ENCODE peak calls at places on chromosomes 6 and 20, in eight cellular contexts. W is WERI-Rb-1, D is Calu3, V is astrocyte of the spinal cord, H is body of pancreas, I is GM23338, X is adrenal gland, L is RWPE1. N is an unnamed sample.

GRCh38 chr6:52514514-52514913 is 62.3 kb downstream of the TRAM2 start:
- DNase-seq in I (no peak), H (no peak), V (peak), W (peak), X (no peak), D (peak), L (peak), N (no peak)

GRCh38 chr6:43939281-43940070 is 169.5 kb downstream of the VEGFA start:
- DNase-seq in D (no peak), X (no peak), V (no peak), W (peak), H (no peak), I (no peak), L (no peak), N (peak)

GRCh38 chr6:293185-294174 is 1.2 kb downstream of the DUSP22 start:
- DNase-seq in X (no peak), W (no peak), L (peak), D (no peak), I (peak), V (peak), H (peak), N (no peak)

GRCh38 chr6:71197770-71198169 is 90.8 kb upstream of the OGFRL1 start:
- DNase-seq in W (no peak), H (no peak), X (no peak), L (no peak), D (no peak), I (no peak), V (peak), N (no peak)

GRCh38 chr6:68615965-68616364 is 19.1 kb upstream of the ADGRB3 start:
- DNase-seq in V (no peak), L (no peak), I (no peak), W (no peak), H (no peak), X (no peak), D (no peak), N (no peak)

GRCh38 chr6:152270301-152270925 is 366.7 kb downstream of the SYNE1 start:
- DNase-seq in D (no peak), W (no peak), L (no peak), I (no peak), V (peak), X (no peak), H (no peak), N (no peak)

GRCh38 chr6:53731906-53732636 is 62.7 kb upstream of the LRRC1 start:
- DNase-seq in L (no peak), I (no peak), W (no peak), X (no peak), H (no peak), V (no peak), D (no peak), N (no peak)

GRCh38 chr20:39605361-39605760 is 643.2 kb downstream of the DHX35 start:
- DNase-seq in D (no peak), V (no peak), I (no peak), W (no peak), X (no peak), H (no peak), L (no peak), N (no peak)

GRCh38 chr6:144151010-144151727 is 852 bp downstream of the STX11 start:
- DNase-seq in L (peak), W (no peak), D (no peak), V (peak), X (peak), I (peak), H (peak), N (no peak)

GRCh38 chr6:132830236-132830799 is 15.9 kb downstream of the RPS12 start:
- DNase-seq in D (peak), X (no peak), H (no peak), I (peak), L (no peak), V (peak), W (no peak), N (no peak)

GRCh38 chr6:147782302-147782701 is 273.8 kb downstream of the SAMD5 start:
- DNase-seq in V (peak), I (no peak), H (no peak), W (peak), D (no peak), X (no peak), L (peak), N (no peak)

GRCh38 chr20:17024513-17025105 is 202.2 kb upstream of the PCSK2 start:
- DNase-seq in W (no peak), H (no peak), X (no peak), V (peak), I (peak), D (no peak), L (no peak), N (no peak)

GRCh38 chr6:129102741-129103140 is 219.8 kb downstream of the LAMA2 start:
- DNase-seq in L (no peak), I (no peak), D (no peak), W (no peak), V (no peak), H (peak), X (no peak), N (no peak)

GRCh38 chr20:21767200-21767738 is 61.8 kb downstream of the PAX1 start:
- DNase-seq in L (no peak), X (no peak), H (no peak), I (no peak), D (no peak), V (no peak), W (no peak), N (no peak)

GRCh38 chr20:21767739-21768223 is 62.3 kb downstream of the PAX1 start:
- DNase-seq in H (peak), L (no peak), X (peak), D (no peak), V (no peak), I (peak), W (peak), N (peak)
- TF ChIP-seq CTCF in H (no peak), L (peak), X (peak), D (no peak), V (no peak), I (peak), W (peak), N (peak)

GRCh38 chr6:107867302-107867615 is 43.1 kb upstream of the SCML4 start:
- DNase-seq in L (no peak), D (no peak), V (no peak), H (no peak), W (no peak), X (no peak), I (peak), N (no peak)
- TF ChIP-seq CTCF in L (no peak), D (no peak), V (no peak), H (no peak), W (no peak), X (no peak), I (no peak), N (no peak)

DNA sequence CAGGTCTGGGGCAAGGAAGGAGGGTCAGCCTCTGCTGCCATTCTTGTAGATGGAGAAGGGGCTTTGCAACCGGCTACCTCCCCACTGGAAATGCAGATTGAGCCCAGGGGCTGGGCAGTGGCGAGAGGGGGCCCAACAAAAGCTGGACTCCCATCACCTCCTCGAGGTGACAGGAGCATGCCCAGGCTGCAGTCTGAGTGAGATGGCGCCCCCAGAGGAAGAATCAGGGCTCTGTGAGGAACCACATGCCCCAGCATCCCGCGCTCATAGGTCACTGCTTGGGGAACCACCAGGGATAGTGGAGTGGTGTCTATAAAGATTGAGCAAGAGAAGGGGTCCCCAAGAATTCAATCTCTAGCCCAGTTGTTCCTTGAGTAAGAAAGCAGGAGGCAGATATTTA is 31.6 kb upstream of the NEDD9 start:
- DNase-seq in V (no peak), H (no peak), D (no peak), L (no peak), X (no peak), I (peak), W (no peak), N (no peak)
- TF ChIP-seq CTCF in V (no peak), H (no peak), D (no peak), L (no peak), X (no peak), I (peak), W (peak), N (no peak)

GRCh38 chr20:33668791-33669155 is 2.0 kb downstream of the ACTL10 start:
- DNase-seq in D (no peak), V (no peak), W (no peak), I (no peak), H (no peak), L (no peak), X (peak), N (no peak)

GRCh38 chr20:33664762-33665144 is 2.0 kb upstream of the ACTL10 start:
- DNase-seq in V (no peak), H (no peak), D (no peak), W (no peak), L (no peak), X (peak), I (no peak), N (no peak)

GRCh38 chr20:33667245-33668086 is 723 bp downstream of the ACTL10 start:
- DNase-seq in X (peak), W (peak), L (no peak), H (peak), D (peak), V (no peak), I (no peak), N (peak)

GRCh38 chr20:33668087-33668790 is 1.5 kb downstream of the ACTL10 start:
- DNase-seq in X (peak), I (peak), D (no peak), V (peak), L (peak), H (peak), W (peak), N (no peak)

DNA sequence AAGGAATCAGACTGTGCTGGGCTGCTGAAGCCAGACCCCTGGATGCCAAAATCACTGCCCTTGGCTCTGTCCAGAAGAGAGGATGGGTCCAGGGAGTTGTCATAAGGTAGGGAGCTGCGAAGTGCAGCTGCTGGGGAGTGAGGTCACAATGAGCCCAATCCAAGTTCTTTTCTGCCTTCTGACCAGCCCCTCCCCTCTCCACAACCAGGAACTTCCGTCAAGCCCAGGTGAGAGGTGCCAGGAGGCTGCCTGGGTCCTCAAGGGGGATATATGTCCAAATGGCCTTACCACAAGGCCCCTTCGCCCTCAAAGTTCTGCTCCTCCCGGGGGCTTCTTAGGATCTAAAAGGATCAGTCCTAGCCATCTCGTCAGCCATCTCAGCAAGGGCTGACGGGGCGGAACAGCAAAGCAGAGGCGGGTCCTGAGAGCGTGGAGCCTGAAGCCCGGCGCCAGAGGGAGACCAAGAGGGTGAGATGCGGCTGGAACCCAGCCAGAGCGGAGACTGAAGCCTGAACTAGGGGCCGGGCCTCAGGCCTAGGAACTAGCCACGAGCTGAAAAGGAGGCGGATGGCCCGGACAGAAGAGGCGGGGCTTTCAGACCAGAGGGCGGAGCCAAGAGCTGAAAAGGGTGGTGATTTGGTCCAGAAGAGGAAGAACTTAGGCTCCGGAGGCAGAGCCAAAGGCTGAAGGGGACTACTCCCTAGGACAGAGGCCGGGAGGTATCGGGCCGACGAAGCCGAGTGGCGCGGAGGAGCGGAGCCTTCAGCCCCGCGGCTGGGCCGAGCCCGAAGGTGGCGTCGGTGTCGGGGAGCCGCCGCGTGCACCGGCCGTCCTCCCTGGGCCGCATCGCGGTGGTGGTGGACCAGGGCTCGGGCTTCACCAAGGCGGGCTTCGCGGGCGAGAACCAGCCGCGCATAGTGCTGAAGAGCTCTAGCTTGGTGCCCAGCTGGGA is at the start of gene ACTL10:
- DNase-seq in D (peak), I (peak), V (peak), W (peak), L (peak), H (peak), X (peak), N (peak)
- TF ChIP-seq CTCF in D (no peak), I (peak), V (peak), W (peak), L (peak), H (peak), X (peak), N (no peak)